ENCODE peak calls at places on chromosomes 7 and 10, in nine cellular contexts. F is gastrocnemius medialis, H is NCI-H510A, G is astrocyte of the spinal cord, V is NCI-H748 treated with DMSO at 0.1 percent for 48 hours, N is SHP77 treated with DMSO at 0.1 percent for 48 hours, R is astrocyte, B is T-helper 1 cell, Z is frontal cortex. T is an unnamed sample.

GRCh38 chr7:6228363-6228762 is 44.1 kb downstream of the CYTH3 start:
- DNase-seq in Z (no peak), G (peak; percentile 24), R (no peak), V (no peak), F (no peak), B (no peak), N (no peak), H (no peak), T (no peak)

GRCh38 chr7:52168085-52168484 is 851.5 kb upstream of the COBL start:
- DNase-seq in V (peak; percentile 3), Z (no peak), F (no peak), R (no peak), H (no peak), B (no peak), G (no peak), N (no peak), T (no peak)

GRCh38 chr7:155598810-155599210 is 45.7 kb upstream of the RBM33 start:
- DNase-seq in F (peak; percentile 27), V (peak; percentile 39), H (no peak), N (peak; percentile 34), B (peak; percentile 64), G (peak; percentile 67), Z (peak; percentile 70), R (peak; percentile 12), T (peak; percentile 78)

GRCh38 chr10:103458720-103459119 is at the start of gene CALHM1:
- DNase-seq in N (peak; percentile 74), Z (no peak), F (no peak), G (no peak), R (no peak), V (no peak), H (peak; percentile 95), B (peak; percentile 21), T (peak; percentile 67)

GRCh38 chr10:110005716-110006115 is 2.1 kb upstream of the ADD3 start:
- DNase-seq in G (peak; percentile 67), B (peak; percentile 17), N (no peak), Z (no peak), R (peak; percentile 67), V (peak; percentile 10), H (no peak), F (no peak), T (peak; percentile 64)

GRCh38 chr10:130127612-130128607 is 8.3 kb upstream of the GLRX3 start:
- DNase-seq in H (peak; percentile 32), V (peak; percentile 24), R (peak; percentile 59), B (peak; percentile 70), G (peak; percentile 71), Z (peak; percentile 76), N (peak; percentile 48), F (no peak), T (peak; percentile 65)

GRCh38 chr7:97021443-97022261 is 3.0 kb downstream of the DLX5 start:
- DNase-seq in B (no peak), N (no peak), G (no peak), H (no peak), R (no peak), Z (no peak), V (no peak), F (no peak), T (no peak)

GRCh38 chr10:33521062-33521461 is 186.6 kb upstream of the NRP1 start:
- DNase-seq in V (no peak), B (no peak), R (peak; percentile 34), H (no peak), Z (no peak), N (no peak), F (no peak), G (no peak), T (peak; percentile 2)

GRCh38 chr7:29287366-29287765 is 92.8 kb downstream of the CHN2 start:
- DNase-seq in N (no peak), G (peak; percentile 91), B (no peak), V (no peak), H (no peak), R (peak; percentile 94), Z (no peak), F (no peak), T (peak; percentile 76)

GRCh38 chr7:66281678-66282593 is 76.8 kb downstream of the TPST1 start:
- DNase-seq in V (no peak), R (peak; percentile 99), Z (no peak), G (peak; percentile 97), F (peak; percentile 5), N (peak; percentile 30), B (no peak), H (no peak), T (no peak)

GRCh38 chr7:97580205-97580604 is 151.7 kb upstream of the TAC1 start:
- DNase-seq in G (no peak), F (no peak), N (no peak), R (no peak), B (no peak), H (no peak), V (no peak), Z (no peak), T (peak; percentile 59)

GRCh38 chr7:22849158-22849557 is 26.5 kb upstream of the TOMM7 start:
- DNase-seq in B (no peak), H (no peak), Z (no peak), F (peak; percentile 23), G (no peak), R (no peak), V (no peak), N (peak; percentile 51), T (peak; percentile 98)

GRCh38 chr10:25522946-25523608 is 348.3 kb downstream of the GPR158 start:
- DNase-seq in H (no peak), G (peak; percentile 2), B (no peak), V (no peak), F (no peak), N (no peak), R (peak; percentile 8), Z (no peak), T (peak; percentile 22)

GRCh38 chr10:82160291-82160690 is 285.3 kb downstream of the NRG3 start:
- DNase-seq in H (no peak), N (no peak), B (no peak), F (no peak), V (no peak), G (no peak), Z (no peak), R (no peak), T (no peak)

GRCh38 chr10:91589015-91589655 is 43.7 kb downstream of the PPP1R3C start:
- DNase-seq in Z (no peak), N (no peak), F (peak; percentile 46), V (no peak), G (peak; percentile 65), R (peak; percentile 89), H (no peak), B (no peak), T (peak; percentile 4)

GRCh38 chr10:42482411-42482810 is 156.0 kb downstream of the ZNF33B start:
- DNase-seq in Z (no peak), G (no peak), H (no peak), R (no peak), B (no peak), V (no peak), F (no peak), N (no peak), T (no peak)

GRCh38 chr10:70918851-70919530 is 30.6 kb upstream of the PCBD1 start:
- DNase-seq in B (no peak), G (no peak), F (no peak), R (no peak), V (no peak), Z (no peak), H (peak; percentile 58), N (no peak), T (peak; percentile 84)

GRCh38 chr10:70662362-70663220 is 9.7 kb upstream of the ADAMTS14 start:
- DNase-seq in G (no peak), B (no peak), H (no peak), R (peak; percentile 59), F (no peak), V (no peak), N (no peak), Z (no peak), T (no peak)

GRCh38 chr7:47535704-47536628 is 45.9 kb downstream of the TNS3 start:
- DNase-seq in F (no peak), V (no peak), H (no peak), R (peak; percentile 21), B (no peak), G (peak; percentile 26), Z (peak; percentile 34), N (no peak), T (peak; percentile 37)

T was measured in NCI-H69.